ENCODE peak calls at places on chromosomes 6 and 20, in six cellular contexts. N is heart right ventricle; D is stimulated activated naive B cell treated with anti-CD40 and anti-IgM and Interleukin-4, amounts not matched to agents 10 μg/mL and 1 μg/mL and 100 μg/mL, for 72 hours; C is HFF-Myc; O is aorta; G is fibroblast of pulmonary artery. T is an unnamed sample.

GRCh38 chr20:39874049-39874893 is 814.8 kb downstream of the MAFB start:
- DNase-seq in N (peak; percentile 46), D (peak; percentile 40), C (peak; percentile 74), O (no peak), G (peak; percentile 90), T (no peak)

GRCh38 chr6:134077301-134077700 is 24.9 kb upstream of the SLC2A12 start:
- DNase-seq in N (no peak), D (no peak), C (no peak), O (no peak), G (peak; percentile 57), T (no peak)

GRCh38 chr6:52423971-52424381 is 3.8 kb downstream of the EFHC1 start:
- DNase-seq in N (no peak), D (no peak), C (peak; percentile 76), O (no peak), G (peak; percentile 93), T (no peak)

GRCh38 chr20:36491901-36492617 is 49.3 kb upstream of the MYL9 start:
- DNase-seq in N (no peak), D (no peak), C (no peak), O (no peak), G (peak; percentile 51), T (no peak)

GRCh38 chr6:2630362-2630761 is 120.4 kb downstream of the MYLK4 start:
- DNase-seq in N (no peak), D (no peak), C (peak; percentile 79), O (peak; percentile 89), G (peak; percentile 92), T (no peak)

GRCh38 chr6:168581236-168581635 is 140.3 kb downstream of the SMOC2 start:
- DNase-seq in N (no peak), D (no peak), C (no peak), O (peak; percentile 46), G (no peak), T (no peak)

GRCh38 chr6:138682722-138683521 is 90.6 kb upstream of the CCDC28A start:
- DNase-seq in N (peak; percentile 19), D (no peak), C (peak; percentile 42), O (no peak), G (peak; percentile 28), T (no peak)

GRCh38 chr6:37242429-37243052 is 15.0 kb upstream of the TBC1D22B start:
- DNase-seq in N (no peak), D (no peak), C (peak; percentile 88), O (peak; percentile 78), G (peak; percentile 99), T (no peak)

GRCh38 chr6:104483225-104483834 is 376.4 kb downstream of the HACE1 start:
- DNase-seq in N (no peak), D (no peak), C (no peak), O (no peak), G (peak; percentile 59), T (no peak)

GRCh38 chr20:17661121-17661744 is 20.8 kb downstream of the RRBP1 start:
- DNase-seq in N (no peak), D (no peak), C (no peak), O (peak; percentile 39), G (peak; percentile 65), T (no peak)

GRCh38 chr20:54255157-54255556 is 47.3 kb downstream of the PFDN4 start:
- DNase-seq in N (no peak), D (no peak), C (no peak), O (no peak), G (peak; percentile 51), T (no peak)

GRCh38 chr20:44209691-44210421 is 715 bp downstream of the OSER1 start:
- DNase-seq in N (no peak), D (no peak), C (no peak), O (no peak), G (peak; percentile 36), T (no peak)